ENCODE peak calls at places on chromosome 22, in ten cellular contexts. Q is hepatocyte, S is adrenal gland, D is Calu3, N is A549, C is fibroblast of pulmonary artery, O is thoracic aorta, A is tibial nerve, G is ovary, K is lung. M is an unnamed sample.

GRCh38 chr22:43314611-43315010 is 28.6 kb downstream of the SCUBE1 start:
- DNase-seq in Q (no peak), O (no peak), D (no peak), K (no peak), S (no peak), A (no peak), G (no peak), C (no peak), N (no peak), M (no peak)

GRCh38 chr22:21938071-21938822 is 14.4 kb downstream of the PPM1F start:
- DNase-seq in S (peak), N (peak), A (peak), C (peak), O (peak), K (peak), G (peak), D (peak), Q (peak), M (peak)

GRCh38 chr22:42329504-42329903 is 59.1 kb upstream of the TCF20 start:
- DNase-seq in C (no peak), A (no peak), N (no peak), K (no peak), D (no peak), S (no peak), Q (no peak), G (no peak), O (no peak), M (no peak)

GRCh38 chr22:46600397-46600796 is 19.8 kb upstream of the GRAMD4 start:
- DNase-seq in C (no peak), K (no peak), O (no peak), Q (no peak), S (no peak), G (no peak), N (no peak), A (no peak), D (no peak), M (no peak)

GRCh38 chr22:21567456-21568206 is at the start of gene UBE2L3:
- DNase-seq in K (peak), O (peak), S (peak), G (peak), C (peak), N (peak), D (peak), Q (peak), A (peak), M (peak)

GRCh38 chr22:46444390-46444854 is 93.0 kb downstream of the CELSR1 start:
- DNase-seq in A (no peak), Q (no peak), N (peak), K (no peak), O (no peak), D (no peak), G (no peak), S (no peak), C (no peak), M (no peak)

GRCh38 chr22:47201996-47202818 is 439.8 kb downstream of the TBC1D22A start:
- DNase-seq in C (no peak), G (peak), S (no peak), A (peak), D (no peak), Q (no peak), N (no peak), K (no peak), O (no peak), M (no peak)

GRCh38 chr22:46450931-46451660 is 86.3 kb downstream of the CELSR1 start:
- DNase-seq in N (no peak), Q (peak), O (no peak), C (no peak), S (no peak), A (no peak), K (peak), D (peak), G (no peak), M (no peak)

GRCh38 chr22:45549739-45550138 is 47.1 kb downstream of the FBLN1 start:
- DNase-seq in N (no peak), A (no peak), D (no peak), Q (peak), K (no peak), S (no peak), C (no peak), O (no peak), G (no peak), M (no peak)

GRCh38 chr22:31160328-31160978 is 471 bp downstream of the RNF185 start:
- DNase-seq in O (no peak), N (no peak), S (peak), G (no peak), D (no peak), A (no peak), Q (peak), C (peak), K (no peak), M (peak)

GRCh38 chr22:29152045-29152380 is 53.7 kb upstream of the EMID1 start:
- DNase-seq in D (no peak), Q (no peak), A (no peak), O (no peak), G (no peak), C (no peak), K (no peak), N (no peak), S (no peak), M (no peak)

GRCh38 chr22:41523464-41524221 is 20.6 kb downstream of the POLR3H start:
- DNase-seq in G (peak), S (peak), D (no peak), Q (no peak), N (no peak), O (no peak), K (no peak), C (peak), A (no peak), M (no peak)

GRCh38 chr22:45453764-45454163 is 40.3 kb downstream of the RIBC2 start:
- DNase-seq in O (no peak), G (no peak), A (no peak), C (no peak), S (no peak), Q (no peak), N (no peak), D (no peak), K (no peak), M (no peak)

GRCh38 chr22:50697667-50698506 is 25.3 kb downstream of the SHANK3 start:
- DNase-seq in A (no peak), G (no peak), Q (no peak), K (no peak), C (no peak), N (no peak), O (no peak), D (no peak), S (peak), M (no peak)

GRCh38 chr22:21051145-21051835 is 5.5 kb downstream of the LRRC74B start:
- DNase-seq in Q (no peak), D (no peak), N (no peak), G (no peak), A (no peak), C (no peak), K (no peak), S (no peak), O (no peak), M (no peak)

GRCh38 chr22:33897621-33897910 is 22.7 kb downstream of the LARGE1 start:
- DNase-seq in G (no peak), D (no peak), S (no peak), N (no peak), C (no peak), O (no peak), K (no peak), A (no peak), Q (no peak), M (no peak)

GRCh38 chr22:43789452-43789851 is 22.7 kb downstream of the EFCAB6 start:
- DNase-seq in A (no peak), D (peak), S (peak), C (peak), K (no peak), N (peak), G (peak), Q (peak), O (no peak), M (no peak)

GRCh38 chr22:17695986-17696385 is 57.4 kb downstream of the BCL2L13 start:
- DNase-seq in D (no peak), G (no peak), O (no peak), K (no peak), N (no peak), S (no peak), C (no peak), A (no peak), Q (no peak), M (no peak)

GRCh38 chr22:41146573-41146972 is 54.2 kb downstream of the EP300 start:
- DNase-seq in D (no peak), A (peak), N (peak), C (peak), G (no peak), K (no peak), S (peak), Q (no peak), O (no peak), M (no peak)

GRCh38 chr22:48641906-48642475 is 1185.7 kb downstream of the BRD1 start:
- DNase-seq in Q (no peak), O (no peak), A (no peak), K (no peak), S (no peak), D (no peak), C (no peak), G (no peak), N (no peak), M (no peak)

GRCh38 chr22:48640890-48641771 is 1186.5 kb downstream of the BRD1 start:
- DNase-seq in O (no peak), S (no peak), C (no peak), N (no peak), K (no peak), G (peak), A (no peak), D (no peak), Q (no peak), M (no peak)

GRCh38 chr22:48643066-48643731 is 1184.5 kb downstream of the BRD1 start:
- DNase-seq in K (no peak), N (no peak), S (no peak), G (no peak), A (no peak), Q (no peak), O (no peak), D (no peak), C (no peak), M (no peak)

GRCh38 chr22:48644108-48644507 is 1183.6 kb downstream of the BRD1 start:
- DNase-seq in C (no peak), A (no peak), D (no peak), S (no peak), K (no peak), N (peak), O (no peak), G (no peak), Q (no peak), M (no peak)

GRCh38 chr22:48642550-48642949 is 1185.1 kb downstream of the BRD1 start:
- DNase-seq in D (no peak), Q (no peak), K (no peak), N (no peak), G (no peak), C (no peak), S (no peak), A (no peak), O (no peak), M (no peak)
- TF ChIP-seq CTCF in D (no peak), Q (no peak), K (no peak), N (no peak), G (no peak), C (no peak), S (no peak), A (no peak), O (no peak), M (no peak)

GRCh38 chr22:26170112-26170492 is 840 bp downstream of the SEZ6L start:
- DNase-seq in S (no peak), K (no peak), O (no peak), G (no peak), Q (no peak), A (no peak), N (no peak), C (no peak), D (no peak), M (peak)

GRCh38 chr22:26169312-26170111 is at the start of gene SEZ6L:
- DNase-seq in S (no peak), A (no peak), Q (peak), K (no peak), N (no peak), D (no peak), G (no peak), C (no peak), O (no peak), M (peak)

GRCh38 chr22:26168934-26169311 is 339 bp upstream of the SEZ6L start:
- DNase-seq in N (no peak), G (no peak), O (no peak), A (no peak), C (no peak), S (no peak), D (no peak), Q (peak), K (no peak), M (no peak)

GRCh38 chr22:26172389-26172990 is 3.2 kb downstream of the SEZ6L start:
- DNase-seq in Q (peak), S (peak), C (peak), N (peak), G (no peak), D (peak), A (no peak), K (no peak), O (no peak), M (peak)

GRCh38 chr22:26170795-26171194 is 1.5 kb downstream of the SEZ6L start:
- DNase-seq in O (no peak), S (no peak), A (no peak), N (no peak), D (no peak), Q (peak), K (no peak), G (no peak), C (no peak), M (peak)
- TF ChIP-seq CTCF in O (no peak), S (no peak), A (no peak), N (no peak), D (no peak), Q (peak), K (no peak), G (no peak), C (no peak), M (peak)

GRCh38 chr22:38259370-38259769 is 13.4 kb downstream of the TMEM184B start:
- DNase-seq in N (no peak), C (no peak), A (no peak), S (no peak), Q (no peak), G (no peak), K (no peak), O (no peak), D (no peak), M (no peak)

GRCh38 chr22:38262051-38262795 is 10.6 kb downstream of the TMEM184B start:
- DNase-seq in C (no peak), N (no peak), S (peak), O (no peak), D (peak), K (peak), Q (no peak), A (no peak), G (peak), M (no peak)

GRCh38 chr22:38258895-38259294 is 13.9 kb downstream of the TMEM184B start:
- DNase-seq in C (peak), A (no peak), N (no peak), S (peak), Q (no peak), D (no peak), O (no peak), G (peak), K (no peak), M (no peak)

GRCh38 chr22:38261478-38261803 is 11.4 kb downstream of the TMEM184B start:
- DNase-seq in N (no peak), A (no peak), G (no peak), S (no peak), O (no peak), Q (no peak), K (no peak), C (no peak), D (no peak), M (no peak)

DNA sequence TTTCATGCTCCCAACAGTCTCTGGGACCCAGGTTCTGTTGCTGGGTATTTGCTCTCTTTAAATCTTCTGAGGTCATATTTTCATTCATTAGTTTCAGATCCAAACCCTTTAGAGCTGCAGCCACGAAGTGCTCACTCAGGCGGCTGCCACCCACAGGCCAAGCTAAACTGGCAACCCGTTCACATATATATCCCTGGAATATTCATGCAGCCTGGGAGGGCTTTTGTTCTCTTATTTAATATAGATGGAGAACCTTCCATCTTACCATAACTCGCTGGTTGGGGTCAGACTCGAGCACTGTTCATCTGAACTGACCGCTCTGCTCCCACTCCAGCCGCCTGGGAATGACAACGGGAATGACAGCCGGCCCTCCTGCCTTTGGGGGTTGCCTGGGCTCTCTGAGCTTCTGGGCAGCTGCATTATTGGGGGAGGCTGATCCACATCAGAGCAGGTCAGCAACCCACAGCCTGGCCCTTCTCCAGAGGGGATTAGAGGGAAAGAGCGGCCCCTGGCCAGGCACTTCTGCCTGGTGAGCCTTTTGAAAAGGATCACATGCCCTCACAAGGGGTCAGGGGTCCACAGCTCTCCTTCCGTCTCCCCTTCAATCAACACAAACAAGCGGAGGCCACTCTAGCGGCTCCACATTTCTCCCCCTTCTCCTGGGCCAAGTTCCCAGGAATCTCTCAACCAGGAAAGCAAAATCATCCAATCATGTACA is 11.9 kb downstream of the TMEM184B start:
- DNase-seq in A (no peak), K (no peak), N (no peak), Q (no peak), O (no peak), S (no peak), C (no peak), D (no peak), G (no peak), M (no peak)
- TF ChIP-seq CTCF in A (no peak), K (no peak), N (no peak), Q (no peak), O (peak), S (no peak), C (peak), D (no peak), G (no peak), M (no peak)

GRCh38 chr22:26642465-26643367 is 14.7 kb upstream of the MIAT start:
- DNase-seq in N (no peak), A (no peak), Q (no peak), C (no peak), S (no peak), O (no peak), D (no peak), K (no peak), G (no peak), M (no peak)
- TF ChIP-seq CTCF in N (no peak), A (no peak), Q (no peak), C (no peak), S (no peak), O (no peak), D (no peak), K (no peak), G (no peak), M (no peak)

M was measured in nephron progenitor cell.